ENCODE peak calls at places on chromosomes 5 and 9, in five cellular contexts. S is aorta; Q is SJCRH30; K is CD8-positive, alpha-beta T cell; O is CD4-positive, CD25-positive, alpha-beta regulatory T cell. I is an unnamed sample.
A peak's percentile ranks its signal among the peaks of the same experiment; 100 is the strongest.

GRCh38 chr9:2676466-2676865 is 40.8 kb upstream of the KCNV2 start:
- DNase-seq in S (no peak), Q (peak; percentile 50), K (no peak), O (no peak), I (no peak)

GRCh38 chr9:29311221-29311620 is 1737.9 kb upstream of the C9orf72 start:
- DNase-seq in S (no peak), Q (no peak), K (no peak), O (no peak), I (no peak)

GRCh38 chr5:152462021-152462721 is 57.1 kb upstream of the NMUR2 start:
- DNase-seq in S (no peak), Q (no peak), K (no peak), O (peak; percentile 4), I (no peak)

GRCh38 chr9:121399883-121400607 is 30.0 kb upstream of the STOM start:
- DNase-seq in S (no peak), Q (peak; percentile 67), K (no peak), O (peak; percentile 78), I (peak; percentile 90)

GRCh38 chr9:98180996-98181395 is 11.4 kb downstream of the CORO2A start:
- DNase-seq in S (no peak), Q (no peak), K (no peak), O (no peak), I (no peak)

GRCh38 chr9:34430843-34431437 is 27.4 kb downstream of the FAM219A start:
- DNase-seq in S (peak; percentile 84), Q (peak; percentile 57), K (no peak), O (peak; percentile 47), I (peak; percentile 79)

GRCh38 chr5:312845-313244 is 8.7 kb upstream of the AHRR start:
- DNase-seq in S (no peak), Q (no peak), K (no peak), O (no peak), I (no peak)

GRCh38 chr5:14675309-14675708 is 10.8 kb downstream of the OTULIN start:
- DNase-seq in S (no peak), Q (no peak), K (no peak), O (no peak), I (no peak)

GRCh38 chr5:1152771-1153282 is 41.0 kb upstream of the SLC12A7 start:
- DNase-seq in S (no peak), Q (peak; percentile 83), K (no peak), O (no peak), I (no peak)

GRCh38 chr9:109051733-109052132 is 38.4 kb upstream of the CTNNAL1 start:
- DNase-seq in S (no peak), Q (no peak), K (no peak), O (no peak), I (no peak)
- H3K36me3 ChIP-seq in S (peaks cover 5% of the 10 kb centered on the region), Q (peaks cover 76% of the 10 kb centered on the region), K (peaks cover 43% of the 10 kb centered on the region), O (peaks cover 91% of the 10 kb centered on the region), I (peaks cover 63% of the 10 kb centered on the region)

GRCh38 chr9:116233160-116233530 is 79.6 kb downstream of the PAPPA start:
- DNase-seq in S (no peak), Q (no peak), K (no peak), O (no peak), I (no peak)
- H3K27ac ChIP-seq in S (no peak overlapping the region), Q (peak overlapping the region; percentile 28), K (no peak overlapping the region), O (no peak overlapping the region), I (no peak overlapping the region)

DNA sequence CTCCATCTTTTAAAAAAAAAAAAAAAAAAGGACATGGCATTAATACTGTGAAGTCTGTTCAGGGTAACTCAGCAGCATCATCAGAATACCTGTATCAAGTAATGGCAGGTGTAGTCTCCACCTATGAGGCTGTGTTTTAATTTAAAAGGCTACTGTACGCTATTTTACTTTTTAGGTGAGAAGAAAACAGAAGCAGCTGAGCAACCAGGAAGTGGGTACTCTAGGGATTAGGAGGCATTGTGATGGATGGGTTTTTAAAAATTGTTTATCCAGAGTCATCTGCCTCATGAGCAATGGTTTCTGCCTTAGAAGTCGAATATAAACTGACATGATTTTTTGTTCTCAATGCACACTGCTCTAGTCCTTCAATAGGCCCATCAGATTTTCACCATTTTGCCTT is 42.7 kb downstream of the PSIP1 start:
- DNase-seq in S (no peak), Q (no peak), K (no peak), O (no peak), I (no peak)
- H3K36me3 ChIP-seq in S (peaks cover 4% of the 10 kb centered on the region), Q (peaks cover 86% of the 10 kb centered on the region), K (peaks cover 48% of the 10 kb centered on the region), O (peaks cover 96% of the 10 kb centered on the region), I (peaks cover 75% of the 10 kb centered on the region)

DNA sequence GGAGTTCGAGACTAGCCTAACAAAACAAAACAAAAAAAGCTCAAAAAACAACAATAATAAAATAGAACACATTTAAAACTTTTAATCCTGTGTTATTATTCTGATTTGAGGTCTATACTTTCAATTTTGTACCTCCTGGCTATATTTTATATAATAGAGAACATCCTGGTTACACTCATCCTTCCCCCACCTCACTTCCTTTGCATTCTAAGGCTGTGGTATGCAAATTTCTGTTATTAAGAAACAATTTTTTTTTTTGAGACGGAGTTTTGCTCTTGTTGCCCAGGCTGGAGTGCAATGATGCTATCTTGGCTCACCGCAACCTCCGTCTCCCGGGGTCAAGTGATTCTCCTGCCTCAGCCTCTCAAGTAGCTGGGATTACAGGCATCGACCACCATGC is 3.1 kb upstream of the RPL37 start:
- DNase-seq in S (no peak), Q (no peak), K (no peak), O (peak; percentile 65), I (no peak)
- H3K27ac ChIP-seq in S (no peak overlapping the region), Q (no peak overlapping the region), K (no peak overlapping the region), O (peak overlapping the region; percentile 41), I (no peak overlapping the region)

GRCh38 chr5:140567871-140568270 is 3.2 kb downstream of the SLC35A4 start:
- DNase-seq in S (no peak), Q (no peak), K (no peak), O (no peak), I (peak; percentile 32)

GRCh38 chr5:140570058-140570457 is 5.4 kb downstream of the SLC35A4 start:
- DNase-seq in S (no peak), Q (no peak), K (no peak), O (no peak), I (no peak)

GRCh38 chr5:140570488-140570887 is 5.9 kb downstream of the SLC35A4 start:
- DNase-seq in S (no peak), Q (no peak), K (no peak), O (no peak), I (no peak)

GRCh38 chr5:140568664-140569063 is 4.0 kb downstream of the SLC35A4 start:
- DNase-seq in S (no peak), Q (no peak), K (no peak), O (no peak), I (peak; percentile 34)

GRCh38 chr5:140569197-140569596 is 4.6 kb downstream of the SLC35A4 start:
- DNase-seq in S (no peak), Q (no peak), K (no peak), O (peak; percentile 74), I (peak; percentile 30)
- H3K36me3 ChIP-seq in S (no peaks in the 10 kb centered on the region), Q (peaks cover 17% of the 10 kb centered on the region), K (no peaks in the 10 kb centered on the region), O (peaks cover 26% of the 10 kb centered on the region), I (no peaks in the 10 kb centered on the region)

GRCh38 chr5:76576468-76576867 is 46.7 kb downstream of the F2RL2 start:
- DNase-seq in S (no peak), Q (no peak), K (no peak), O (no peak), I (no peak)

GRCh38 chr5:76583163-76584047 is 39.8 kb downstream of the F2RL2 start:
- DNase-seq in S (no peak), Q (no peak), K (no peak), O (peak; percentile 55), I (no peak)

GRCh38 chr5:76579166-76579765 is 43.9 kb downstream of the F2RL2 start:
- DNase-seq in S (no peak), Q (no peak), K (no peak), O (no peak), I (no peak)

GRCh38 chr5:76582252-76583162 is 40.7 kb downstream of the F2RL2 start:
- DNase-seq in S (no peak), Q (no peak), K (no peak), O (no peak), I (no peak)

DNA sequence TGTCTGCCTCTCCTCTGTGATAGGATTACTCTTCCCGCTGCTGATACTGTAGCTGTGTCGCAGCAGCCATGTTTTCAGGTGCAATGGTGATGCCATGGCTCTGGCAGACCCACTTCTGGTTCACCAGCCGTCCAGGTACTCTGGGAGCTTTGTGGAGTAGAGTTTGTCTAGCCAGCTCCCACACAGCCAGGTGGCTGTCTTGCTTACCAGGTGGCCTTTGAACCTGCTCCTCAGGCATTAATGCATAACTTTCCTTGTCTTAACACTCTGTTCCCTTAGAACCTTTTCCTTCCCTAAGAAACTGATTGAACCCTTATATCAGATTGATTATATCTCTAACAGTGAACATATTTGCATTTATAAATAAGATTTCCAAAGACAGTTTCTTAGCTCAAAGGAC is 42.2 kb downstream of the F2RL2 start:
- DNase-seq in S (no peak), Q (no peak), K (no peak), O (no peak), I (no peak)
- H3K27ac ChIP-seq in S (no peak overlapping the region), Q (no peak overlapping the region), K (no peak overlapping the region), O (no peak overlapping the region), I (no peak overlapping the region)

GRCh38 chr5:126477281-126477680 is 54.1 kb downstream of the GRAMD2B start:
- DNase-seq in S (no peak), Q (no peak), K (no peak), O (no peak), I (no peak)
- H3K36me3 ChIP-seq in S (peaks cover 5% of the 10 kb centered on the region), Q (peaks cover 9% of the 10 kb centered on the region), K (no peaks in the 10 kb centered on the region), O (peaks cover 34% of the 10 kb centered on the region), I (no peaks in the 10 kb centered on the region)

GRCh38 chr9:127961613-127962150 is 19.1 kb downstream of the EEIG1 start:
- DNase-seq in S (no peak), Q (no peak), K (no peak), O (no peak), I (no peak)

GRCh38 chr9:127961166-127961490 is 19.7 kb downstream of the EEIG1 start:
- DNase-seq in S (no peak), Q (no peak), K (no peak), O (no peak), I (no peak)

GRCh38 chr9:127960410-127961165 is 20.2 kb downstream of the EEIG1 start:
- DNase-seq in S (no peak), Q (peak; percentile 78), K (no peak), O (no peak), I (no peak)

GRCh38 chr9:127958728-127959127 is 21.1 kb upstream of the DPM2 start:
- DNase-seq in S (no peak), Q (no peak), K (no peak), O (no peak), I (no peak)

DNA sequence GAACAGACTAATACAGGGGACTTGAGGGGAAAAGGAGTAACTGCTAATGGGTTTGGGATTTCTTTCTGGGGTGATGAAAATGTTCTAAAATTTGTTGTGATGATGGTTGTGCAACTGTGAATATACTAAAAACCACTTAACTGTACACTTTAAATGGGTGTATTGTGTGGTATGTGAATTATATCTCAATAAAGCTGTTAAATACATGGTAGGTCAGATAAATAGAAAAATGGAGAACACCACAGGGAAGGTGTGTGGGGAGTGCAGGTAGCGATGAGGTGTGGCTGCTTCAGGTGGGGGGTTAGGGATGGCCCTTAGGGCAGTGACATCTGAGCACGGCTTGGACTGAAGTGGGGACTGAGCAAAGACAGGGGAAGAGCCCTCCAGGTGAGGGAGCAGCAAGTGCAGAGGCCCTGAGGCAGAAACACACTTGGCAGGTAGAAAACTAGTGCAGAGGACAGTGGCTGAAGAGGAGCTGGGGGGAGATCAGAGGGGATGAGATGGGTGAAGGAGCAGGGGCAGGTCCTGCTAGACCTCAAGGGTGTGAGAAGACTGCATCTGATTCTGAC is 20.9 kb downstream of the EEIG1 start:
- DNase-seq in S (no peak), Q (no peak), K (no peak), O (no peak), I (no peak)
- H3K27ac ChIP-seq in S (no peak overlapping the region), Q (no peak overlapping the region), K (no peak overlapping the region), O (peak overlapping the region; percentile 67), I (no peak overlapping the region)